ENCODE peak calls at places on chromosomes 1 and 21, in five cellular contexts. R is CD8-positive, alpha-beta T cell; G is prostate gland; T is breast epithelium; Q is endodermal cell. C is an unnamed sample. For H3K4me1, the result is how much of the 10 kb centered on the place peaks cover.

GRCh38 chr1:35691571-35692220 is 27.0 kb downstream of the C1orf216 start:
- DNase-seq in R (no peak), G (no peak), T (no peak), Q (no peak), C (no peak)

GRCh38 chr1:179231923-179232322 is 2.4 kb upstream of the ABL2 start:
- DNase-seq in R (no peak), G (no peak), T (no peak), Q (no peak), C (no peak)

GRCh38 chr1:158989424-158989823 is 20.3 kb upstream of the IFI16 start:
- DNase-seq in R (no peak), G (no peak), T (no peak), Q (no peak), C (no peak)

GRCh38 chr1:227808566-227808965 is 6.9 kb upstream of the PRSS38 start:
- DNase-seq in R (no peak), G (no peak), T (no peak), Q (no peak), C (no peak)

GRCh38 chr1:70090875-70091274 is 114.5 kb downstream of the LRRC40 start:
- DNase-seq in R (no peak), G (no peak), T (no peak), Q (no peak), C (no peak)

GRCh38 chr1:56958526-56958925 is 7.3 kb downstream of the C8B start:
- DNase-seq in R (no peak), G (no peak), T (no peak), Q (no peak), C (no peak)

GRCh38 chr1:25204797-25205441 is 27.4 kb downstream of the SYF2 start:
- DNase-seq in R (no peak), G (no peak), T (no peak), Q (no peak), C (no peak)

GRCh38 chr1:207853372-207853757 is 57.6 kb downstream of the CD34 start:
- DNase-seq in R (no peak), G (no peak), T (no peak), Q (peak), C (no peak)

GRCh38 chr1:198330982-198331620 is 174.3 kb downstream of the NEK7 start:
- DNase-seq in R (no peak), G (no peak), T (no peak), Q (peak), C (no peak)

GRCh38 chr1:229191066-229191674 is 79.7 kb upstream of the RAB4A start:
- DNase-seq in R (no peak), G (no peak), T (no peak), Q (peak), C (no peak)

GRCh38 chr1:177274687-177275211 is 104.0 kb downstream of the BRINP2 start:
- DNase-seq in R (no peak), G (peak), T (peak), Q (no peak), C (peak)

GRCh38 chr1:206925116-206925736 is 3.5 kb upstream of the FCMR start:
- DNase-seq in R (peak), G (no peak), T (no peak), Q (peak), C (peak)

GRCh38 chr1:30083800-30084464 is 639.5 kb downstream of the MATN1 start:
- DNase-seq in R (no peak), G (no peak), T (no peak), Q (no peak), C (peak)

GRCh38 chr1:237873487-237873927 is 17.2 kb downstream of the ZP4 start:
- DNase-seq in R (no peak), G (no peak), T (no peak), Q (peak), C (no peak)

GRCh38 chr1:232218955-232219865 is 410.7 kb downstream of the SIPA1L2 start:
- DNase-seq in R (no peak), G (no peak), T (no peak), Q (no peak), C (peak)

GRCh38 chr1:8913457-8913856 is 32.2 kb upstream of the CA6 start:
- DNase-seq in R (no peak), G (no peak), T (no peak), Q (no peak), C (no peak)

GRCh38 chr1:150551784-150552691 is 2.8 kb downstream of the ADAMTSL4 start:
- DNase-seq in R (no peak), G (peak), T (peak), Q (peak), C (peak)

GRCh38 chr1:161227196-161227871 is 1.5 kb downstream of the TOMM40L start:
- DNase-seq in R (peak), G (peak), T (peak), Q (peak), C (peak)

GRCh38 chr1:244100691-244101453 is 49.8 kb downstream of the ZBTB18 start:
- DNase-seq in R (no peak), G (no peak), T (no peak), Q (no peak), C (no peak)

GRCh38 chr1:197029749-197030148 is 37.3 kb downstream of the F13B start:
- DNase-seq in R (no peak), G (no peak), T (no peak), Q (no peak), C (no peak)

GRCh38 chr1:9315411-9316079 is 22.9 kb downstream of the SPSB1 start:
- DNase-seq in R (no peak), G (no peak), T (no peak), Q (no peak), C (no peak)

GRCh38 chr1:248404024-248404423 is 1.2 kb downstream of the OR2T1 start:
- DNase-seq in R (no peak), G (no peak), T (no peak), Q (no peak), C (no peak)

GRCh38 chr1:18119289-18119688 is 11.7 kb downstream of the IGSF21 start:
- DNase-seq in R (no peak), G (no peak), T (no peak), Q (no peak), C (no peak)

GRCh38 chr1:155175927-155176371 is 2.3 kb downstream of the TRIM46 start:
- DNase-seq in R (no peak), G (no peak), T (no peak), Q (peak), C (peak)

GRCh38 chr1:9753121-9753531 is 70.6 kb downstream of the CLSTN1 start:
- DNase-seq in R (no peak), G (no peak), T (no peak), Q (no peak), C (peak)

GRCh38 chr1:52569333-52570265 is 16.7 kb upstream of the TUT4 start:
- DNase-seq in R (no peak), G (no peak), T (no peak), Q (no peak), C (no peak)

GRCh38 chr1:7956218-7957032 is 5.1 kb upstream of the PARK7 start:
- DNase-seq in R (no peak), G (no peak), T (no peak), Q (no peak), C (no peak)

GRCh38 chr1:11158720-11159321 is 30.3 kb upstream of the ANGPTL7 start:
- DNase-seq in R (no peak), G (no peak), T (no peak), Q (no peak), C (peak)

GRCh38 chr1:83097715-83098613 is 901.0 kb downstream of the TTLL7 start:
- DNase-seq in R (no peak), G (no peak), T (no peak), Q (no peak), C (no peak)
- H3K4me1 ChIP-seq in R (under half), G (under half), T (under half), Q (under half), C (under half)

GRCh38 chr21:25871566-25871965 is 136.8 kb downstream of the GABPA start:
- DNase-seq in R (no peak), G (no peak), T (no peak), Q (peak), C (no peak)
- TF ChIP-seq CTCF in R (no peak), G (no peak), T (no peak), Q (peak), C (no peak)

DNA sequence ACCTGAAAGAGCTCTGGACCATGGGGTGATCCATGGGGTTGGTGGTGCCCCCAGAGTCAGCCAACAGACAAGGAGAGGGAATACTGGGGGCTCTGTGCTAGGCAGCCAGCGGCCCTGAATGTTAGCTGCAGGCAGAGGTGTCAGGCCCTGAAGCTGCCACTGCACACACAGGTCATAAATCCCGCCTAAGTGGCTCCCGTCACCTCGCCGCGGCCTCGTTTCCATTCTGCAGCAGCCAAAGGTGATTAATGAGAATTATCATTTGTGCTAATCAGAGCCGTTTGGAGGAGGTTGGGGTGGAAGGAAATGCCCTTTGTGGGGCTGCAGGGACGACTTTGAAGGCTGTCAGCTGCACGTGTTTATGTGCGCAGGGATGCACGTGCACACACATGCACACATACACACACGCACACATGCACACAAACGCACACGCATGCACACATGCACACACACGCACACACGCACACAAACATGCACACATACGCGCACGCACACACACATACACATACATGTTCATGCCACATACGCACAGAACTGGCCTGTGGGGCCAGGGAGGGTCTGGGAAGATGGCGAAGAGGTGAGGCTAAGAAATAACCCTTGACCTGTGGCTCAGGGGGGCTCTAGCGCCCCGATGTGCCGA is 88.8 kb upstream of the ARHGEF16 start:
- DNase-seq in R (no peak), G (no peak), T (no peak), Q (no peak), C (peak)
- H3K4me1 ChIP-seq in R (under half), G (under half), T (under half), Q (under half), C (under half)

GRCh38 chr1:119448112-119448511 is 33.2 kb downstream of the HSD3B2 start:
- DNase-seq in R (no peak), G (no peak), T (no peak), Q (peak), C (no peak)
- TF ChIP-seq CTCF in R (no peak), G (no peak), T (no peak), Q (peak), C (no peak)

GRCh38 chr1:235834620-235835019 is 32.1 kb downstream of the LYST start:
- DNase-seq in R (no peak), G (no peak), T (no peak), Q (no peak), C (no peak)

GRCh38 chr1:235826102-235826854 is 40.4 kb downstream of the LYST start:
- DNase-seq in R (no peak), G (no peak), T (no peak), Q (no peak), C (no peak)

GRCh38 chr1:235835226-235835625 is 31.5 kb downstream of the LYST start:
- DNase-seq in R (no peak), G (no peak), T (no peak), Q (no peak), C (peak)

GRCh38 chr1:235831148-235831547 is 35.6 kb downstream of the LYST start:
- DNase-seq in R (no peak), G (no peak), T (no peak), Q (no peak), C (peak)

GRCh38 chr1:235832011-235832410 is 34.7 kb downstream of the LYST start:
- DNase-seq in R (no peak), G (no peak), T (no peak), Q (no peak), C (no peak)
- H3K4me1 ChIP-seq in R (under half), G (under half), T (under half), Q (under half), C (under half)

GRCh38 chr21:32782698-32783097 is 11.1 kb upstream of the PAXBP1 start:
- DNase-seq in R (no peak), G (no peak), T (no peak), Q (no peak), C (no peak)
- TF ChIP-seq CTCF in R (no peak), G (no peak), T (no peak), Q (no peak), C (no peak)

DNA sequence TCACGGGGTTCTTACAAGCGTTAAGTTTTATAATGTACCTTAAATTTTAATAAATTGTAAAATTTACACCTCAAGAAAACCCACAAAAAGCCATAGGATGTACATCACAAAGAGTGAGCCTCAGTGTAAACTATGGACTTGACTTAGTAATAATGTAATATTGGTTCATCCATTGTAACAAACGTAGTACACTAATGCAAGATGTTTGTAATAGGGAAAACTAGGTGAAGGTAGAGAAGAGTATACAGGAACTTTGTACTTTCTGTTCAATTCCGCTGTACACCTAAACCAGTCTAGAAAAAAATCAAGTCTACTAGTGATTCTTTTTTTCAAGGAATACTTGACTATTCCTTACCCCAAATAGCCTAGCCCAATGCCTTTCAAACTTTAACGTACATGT is 222.3 kb upstream of the FGGY start:
- DNase-seq in R (no peak), G (no peak), T (no peak), Q (no peak), C (no peak)
- H3K4me1 ChIP-seq in R (under half), G (under half), T (under half), Q (under half), C (under half)